ENCODE peak calls at places on chromosomes 5 and 9, in six cellular contexts. L is mesendoderm, R is mesenchymal stem cell, E is right cardiac atrium, B is ascending aorta, F is transverse colon. O is an unnamed sample.

GRCh38 chr9:137902646-137903045 is 25.1 kb downstream of the CACNA1B start:
- DNase-seq in L (no peak), R (no peak), E (no peak), B (no peak), F (no peak), O (no peak)

GRCh38 chr5:151585970-151586369 is 5.2 kb downstream of the FAT2 start:
- DNase-seq in L (no peak), R (no peak), E (peak), B (no peak), F (no peak), O (peak)

GRCh38 chr9:72477862-72478564 is 43.4 kb upstream of the TMC1 start:
- DNase-seq in L (peak), R (peak), E (no peak), B (no peak), F (peak), O (peak)

GRCh38 chr5:6833406-6833805 is 120.2 kb downstream of the TENT4A start:
- DNase-seq in L (no peak), R (no peak), E (no peak), B (no peak), F (no peak), O (no peak)

GRCh38 chr5:87210743-87211142 is 56.9 kb upstream of the RASA1 start:
- DNase-seq in L (no peak), R (no peak), E (no peak), B (no peak), F (no peak), O (peak)

GRCh38 chr9:136951541-136952353 is at the start of gene LCN12:
- DNase-seq in L (no peak), R (no peak), E (no peak), B (no peak), F (no peak), O (no peak)

GRCh38 chr5:103624035-103624461 is 61.5 kb upstream of the NUDT12 start:
- DNase-seq in L (no peak), R (peak), E (no peak), B (no peak), F (no peak), O (peak)

GRCh38 chr9:114004221-114004716 is 73.8 kb downstream of the AMBP start:
- DNase-seq in L (no peak), R (no peak), E (peak), B (peak), F (no peak), O (no peak)

DNA sequence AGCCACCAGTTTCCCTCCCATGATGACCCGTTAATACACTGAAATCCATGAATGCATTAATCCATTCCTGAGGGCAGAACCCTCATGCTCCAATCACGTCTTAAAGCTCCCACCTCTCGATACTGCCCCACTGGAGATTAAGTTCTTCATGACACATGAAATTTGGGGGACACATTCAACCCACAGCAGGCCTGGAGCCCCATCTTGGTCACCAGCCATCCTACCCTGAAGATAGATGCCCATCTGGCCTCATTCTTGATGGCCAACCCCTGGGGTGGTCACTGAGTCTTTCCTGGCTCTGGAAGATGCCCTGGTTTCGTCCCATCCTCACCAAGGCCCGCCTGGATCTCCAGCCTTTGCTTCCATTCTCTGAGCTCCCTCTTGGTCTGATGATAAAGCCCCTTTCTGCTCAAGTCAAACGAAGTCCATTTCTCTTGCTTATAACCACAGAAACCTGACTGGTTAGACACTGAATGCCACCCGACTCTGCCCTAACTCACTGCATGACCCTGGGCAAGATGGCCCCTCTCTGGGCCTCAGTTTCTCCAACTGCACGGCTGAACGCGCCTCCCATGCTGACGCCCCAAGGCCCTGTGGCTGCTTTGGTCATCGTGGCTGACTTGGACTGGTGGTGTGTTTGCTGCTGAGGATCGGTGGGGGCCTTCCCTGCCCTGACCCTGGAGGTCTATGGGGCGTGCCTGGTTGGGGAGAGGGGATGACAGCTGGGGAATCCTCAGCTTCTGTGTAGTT is 138.4 kb upstream of the IER5L start:
- DNase-seq in L (no peak), R (no peak), E (no peak), B (no peak), F (no peak), O (no peak)
- H3K27ac ChIP-seq in L (no peak), R (no peak), E (peak), B (peak), F (peak), O (no peak)

DNA sequence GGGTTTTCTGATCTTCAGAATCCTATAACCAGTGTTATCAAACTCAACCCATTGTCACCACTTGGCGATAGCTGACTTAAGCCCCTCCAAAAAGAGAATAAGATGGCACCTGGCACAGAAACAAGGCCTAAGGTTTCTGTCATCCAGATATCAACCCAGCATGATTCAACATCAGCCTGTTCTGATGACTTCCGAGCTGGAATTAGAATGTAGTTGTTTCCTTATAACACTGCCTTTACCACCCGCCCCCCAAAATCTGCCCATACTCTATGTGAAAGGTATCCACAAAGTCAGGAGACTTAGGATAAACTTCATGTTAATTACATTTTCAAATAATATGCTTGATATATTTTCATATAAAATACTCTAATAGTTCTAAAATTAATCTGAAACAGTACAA is 5.2 kb downstream of the KLF9 start:
- DNase-seq in L (no peak), R (peak), E (no peak), B (no peak), F (no peak), O (no peak)
- H3K27ac ChIP-seq in L (no peak), R (no peak), E (peak), B (peak), F (peak), O (no peak)

GRCh38 chr5:148794275-148794674 is 32.1 kb upstream of the ADRB2 start:
- DNase-seq in L (no peak), R (no peak), E (no peak), B (no peak), F (no peak), O (no peak)
- H3K27ac ChIP-seq in L (no peak), R (no peak), E (no peak), B (no peak), F (no peak), O (no peak)

GRCh38 chr9:131432050-131432449 is 38.2 kb downstream of the PRRC2B start:
- DNase-seq in L (no peak), R (no peak), E (no peak), B (no peak), F (no peak), O (peak)
- H3K27ac ChIP-seq in L (peak), R (peak), E (no peak), B (no peak), F (no peak), O (no peak)

GRCh38 chr5:80231243-80231642 is 24.6 kb downstream of the SERINC5 start:
- DNase-seq in L (no peak), R (peak), E (no peak), B (no peak), F (no peak), O (peak)

GRCh38 chr5:80234311-80234948 is 21.4 kb downstream of the SERINC5 start:
- DNase-seq in L (no peak), R (no peak), E (no peak), B (no peak), F (no peak), O (no peak)

GRCh38 chr5:80229902-80230255 is 26.0 kb downstream of the SERINC5 start:
- DNase-seq in L (peak), R (peak), E (no peak), B (no peak), F (no peak), O (peak)

GRCh38 chr5:80230269-80230992 is 25.4 kb downstream of the SERINC5 start:
- DNase-seq in L (no peak), R (no peak), E (no peak), B (no peak), F (no peak), O (no peak)

GRCh38 chr5:80231693-80232092 is 24.2 kb downstream of the SERINC5 start:
- DNase-seq in L (no peak), R (no peak), E (no peak), B (no peak), F (no peak), O (no peak)
- H3K27ac ChIP-seq in L (no peak), R (no peak), E (no peak), B (no peak), F (no peak), O (no peak)

DNA sequence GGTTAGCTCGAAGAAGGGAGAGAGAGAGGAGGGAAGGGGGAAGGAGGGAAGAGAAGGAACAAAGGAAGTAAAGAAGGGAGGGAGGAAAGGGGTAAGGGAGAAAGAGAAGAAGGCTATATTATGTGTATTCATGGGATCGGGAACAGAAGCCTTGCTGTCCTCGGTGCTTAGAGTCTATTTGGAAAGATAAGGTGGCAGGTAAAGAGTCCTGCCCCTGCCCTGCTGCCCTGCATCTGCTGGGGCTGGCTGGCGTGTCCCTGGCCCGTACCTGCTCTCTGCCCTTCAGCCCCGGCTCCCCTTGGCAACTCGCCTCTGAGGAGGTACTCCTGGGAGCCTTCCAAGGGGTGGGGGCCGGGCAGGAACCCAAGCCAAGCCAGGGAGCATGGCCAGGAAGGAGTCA is 36.8 kb downstream of the PCDH1 start:
- DNase-seq in L (no peak), R (no peak), E (no peak), B (no peak), F (peak), O (no peak)
- H3K27ac ChIP-seq in L (no peak), R (no peak), E (peak), B (peak), F (peak), O (no peak)

GRCh38 chr9:715743-716400 is 125.6 kb upstream of the DMRT1 start:
- DNase-seq in L (no peak), R (no peak), E (no peak), B (no peak), F (no peak), O (peak)

GRCh38 chr9:715310-715709 is 126.2 kb upstream of the DMRT1 start:
- DNase-seq in L (no peak), R (no peak), E (no peak), B (no peak), F (no peak), O (no peak)

GRCh38 chr9:720239-720881 is 121.1 kb upstream of the DMRT1 start:
- DNase-seq in L (peak), R (no peak), E (no peak), B (no peak), F (no peak), O (no peak)

GRCh38 chr9:714675-715074 is 126.8 kb upstream of the DMRT1 start:
- DNase-seq in L (no peak), R (no peak), E (no peak), B (no peak), F (no peak), O (no peak)

DNA sequence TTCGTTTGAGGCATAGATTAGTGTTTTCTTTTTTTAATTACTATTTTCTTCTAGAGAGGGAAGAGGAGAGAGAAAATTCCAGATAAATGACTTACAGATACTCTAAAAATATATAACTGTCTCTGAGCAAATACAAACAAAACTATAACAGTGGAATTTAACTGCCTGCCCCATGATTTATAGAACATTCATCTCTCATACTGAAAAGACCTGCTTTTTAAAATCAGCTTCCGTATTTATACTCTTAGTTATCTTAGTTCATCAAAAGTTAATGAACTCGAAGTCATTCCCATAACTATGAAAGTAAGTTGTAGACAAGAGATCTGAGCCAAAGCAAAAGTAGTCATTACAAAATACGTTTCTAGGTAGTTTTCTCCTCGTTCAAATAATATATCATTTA is 123.8 kb upstream of the DMRT1 start:
- DNase-seq in L (no peak), R (no peak), E (no peak), B (no peak), F (no peak), O (no peak)
- H3K27ac ChIP-seq in L (no peak), R (no peak), E (no peak), B (peak), F (peak), O (no peak)

GRCh38 chr9:121298016-121298538 is 30.1 kb downstream of the GSN start:
- DNase-seq in L (no peak), R (no peak), E (no peak), B (no peak), F (no peak), O (no peak)

GRCh38 chr9:121298689-121299112 is 30.7 kb downstream of the GSN start:
- DNase-seq in L (peak), R (no peak), E (peak), B (no peak), F (no peak), O (no peak)

GRCh38 chr9:121300283-121301119 is 32.5 kb downstream of the GSN start:
- DNase-seq in L (no peak), R (no peak), E (no peak), B (no peak), F (no peak), O (no peak)

GRCh38 chr9:121299467-121300282 is 31.7 kb downstream of the GSN start:
- DNase-seq in L (no peak), R (peak), E (peak), B (no peak), F (peak), O (peak)

DNA sequence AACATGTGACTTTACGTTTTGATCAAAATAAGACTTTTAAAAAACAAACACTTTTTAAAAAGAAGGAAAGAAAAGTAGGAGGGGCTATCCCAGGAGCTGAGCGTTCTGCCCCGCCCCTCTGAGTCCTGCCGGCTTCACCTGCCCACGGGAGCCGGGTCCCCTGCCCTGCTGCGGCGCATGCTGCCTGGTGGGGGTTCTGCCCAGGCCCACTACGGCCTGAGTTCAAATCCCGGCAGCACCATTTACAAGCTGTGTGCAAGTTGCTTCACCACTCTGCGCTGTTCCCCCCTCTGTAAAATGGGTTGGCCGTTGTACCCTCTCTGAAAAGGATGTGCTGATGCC is 31.1 kb downstream of the GSN start:
- DNase-seq in L (peak), R (no peak), E (no peak), B (no peak), F (no peak), O (no peak)
- H3K27ac ChIP-seq in L (peak), R (peak), E (peak), B (peak), F (peak), O (no peak)

O was measured in mammary epithelial cell.